ENCODE peak calls at places on chromosome 2, in four cellular contexts. One of them, this sample, is unnamed.
A peak's percentile ranks its signal among the peaks of the same experiment; 100 is the strongest.

GRCh38 chr2:88099798-88100488 is 27.9 kb downstream of the FABP1 start:
- DNase-seq in CD4-positive, alpha-beta T cell: no peak
- DNase-seq in GM12878: no peak
- DNase-seq in kidney epithelial cell: no peak
- DNase-seq in this sample: no peak

GRCh38 chr2:176455865-176456291 is 186.6 kb downstream of the MTX2 start:
- DNase-seq in CD4-positive, alpha-beta T cell: no peak
- DNase-seq in GM12878: no peak
- DNase-seq in kidney epithelial cell: no peak
- DNase-seq in this sample: peak; percentile 23

GRCh38 chr2:227016894-227017293 is 147.1 kb downstream of the COL4A4 start:
- DNase-seq in GM12878: no peak
- DNase-seq in CD4-positive, alpha-beta T cell: no peak
- DNase-seq in kidney epithelial cell: no peak
- DNase-seq in this sample: no peak

GRCh38 chr2:109612991-109613921 is 510 bp downstream of the SEPTIN10 start:
- DNase-seq in CD4-positive, alpha-beta T cell: no peak
- DNase-seq in kidney epithelial cell: no peak
- DNase-seq in GM12878: no peak
- DNase-seq in this sample: no peak

GRCh38 chr2:152715854-152716428 is 1.3 kb downstream of the PRPF40A start:
- DNase-seq in GM12878: no peak
- DNase-seq in CD4-positive, alpha-beta T cell: no peak
- DNase-seq in kidney epithelial cell: no peak
- DNase-seq in this sample: no peak

GRCh38 chr2:235026649-235027557 is 75.1 kb downstream of the SH3BP4 start:
- DNase-seq in kidney epithelial cell: no peak
- DNase-seq in CD4-positive, alpha-beta T cell: no peak
- DNase-seq in GM12878: no peak
- DNase-seq in this sample: peak; percentile 95

GRCh38 chr2:223051580-223052375 is at the start of gene KCNE4:
- DNase-seq in GM12878: no peak
- DNase-seq in CD4-positive, alpha-beta T cell: no peak
- DNase-seq in kidney epithelial cell: no peak
- DNase-seq in this sample: no peak

GRCh38 chr2:54457326-54458023 is 1.3 kb downstream of the SPTBN1 start:
- DNase-seq in kidney epithelial cell: no peak
- DNase-seq in CD4-positive, alpha-beta T cell: no peak
- DNase-seq in GM12878: no peak
- DNase-seq in this sample: no peak

GRCh38 chr2:173355132-173355865 is 627 bp downstream of the CDCA7 start:
- DNase-seq in kidney epithelial cell: no peak
- DNase-seq in CD4-positive, alpha-beta T cell: no peak
- DNase-seq in GM12878: no peak
- DNase-seq in this sample: peak; percentile 19

GRCh38 chr2:127968610-127969339 is 59.1 kb downstream of the SAP130 start:
- DNase-seq in kidney epithelial cell: no peak
- DNase-seq in GM12878: no peak
- DNase-seq in CD4-positive, alpha-beta T cell: no peak
- DNase-seq in this sample: no peak

GRCh38 chr2:184597996-184598312 is 375 bp upstream of the ZNF804A start:
- DNase-seq in GM12878: no peak
- DNase-seq in CD4-positive, alpha-beta T cell: no peak
- DNase-seq in kidney epithelial cell: no peak
- DNase-seq in this sample: no peak

GRCh38 chr2:166373951-166374350 is 1.8 kb downstream of the SCN9A start:
- DNase-seq in kidney epithelial cell: peak; percentile 34
- DNase-seq in GM12878: no peak
- DNase-seq in CD4-positive, alpha-beta T cell: no peak
- DNase-seq in this sample: no peak

GRCh38 chr2:126527836-126528490 is 128.0 kb upstream of the GYPC start:
- DNase-seq in CD4-positive, alpha-beta T cell: peak; percentile 72
- DNase-seq in kidney epithelial cell: no peak
- DNase-seq in GM12878: peak; percentile 11
- DNase-seq in this sample: peak; percentile 38

GRCh38 chr2:240469747-240470146 is 34.3 kb downstream of the GPC1 start:
- DNase-seq in kidney epithelial cell: no peak
- DNase-seq in CD4-positive, alpha-beta T cell: no peak
- DNase-seq in GM12878: no peak
- DNase-seq in this sample: peak; percentile 10

GRCh38 chr2:203097735-203098134 is 83.1 kb downstream of the NBEAL1 start:
- DNase-seq in kidney epithelial cell: no peak
- DNase-seq in GM12878: no peak
- DNase-seq in CD4-positive, alpha-beta T cell: no peak
- DNase-seq in this sample: no peak

GRCh38 chr2:173884403-173884802 is 80.8 kb downstream of the SP3 start:
- DNase-seq in kidney epithelial cell: no peak
- DNase-seq in CD4-positive, alpha-beta T cell: peak; percentile 24
- DNase-seq in GM12878: no peak
- DNase-seq in this sample: no peak

GRCh38 chr2:203732072-203732952 is 25.9 kb downstream of the CD28 start:
- DNase-seq in GM12878: no peak
- DNase-seq in kidney epithelial cell: no peak
- DNase-seq in CD4-positive, alpha-beta T cell: no peak
- DNase-seq in this sample: no peak

GRCh38 chr2:193580176-193580950 is 1385.6 kb upstream of the TMEFF2 start:
- DNase-seq in GM12878: no peak
- DNase-seq in CD4-positive, alpha-beta T cell: no peak
- DNase-seq in kidney epithelial cell: no peak
- DNase-seq in this sample: no peak

GRCh38 chr2:237351046-237351445 is 62.9 kb downstream of the COL6A3 start:
- DNase-seq in kidney epithelial cell: no peak
- DNase-seq in GM12878: no peak
- DNase-seq in CD4-positive, alpha-beta T cell: no peak
- DNase-seq in this sample: no peak

GRCh38 chr2:28663359-28663758 is 88.3 kb upstream of the PPP1CB start:
- DNase-seq in kidney epithelial cell: no peak
- DNase-seq in CD4-positive, alpha-beta T cell: no peak
- DNase-seq in GM12878: no peak
- DNase-seq in this sample: no peak

GRCh38 chr2:239308696-239309397 is 92.0 kb downstream of the HDAC4 start:
- DNase-seq in GM12878: no peak
- DNase-seq in CD4-positive, alpha-beta T cell: no peak
- DNase-seq in kidney epithelial cell: no peak
- DNase-seq in this sample: no peak

GRCh38 chr2:9993490-9994165 is 42.1 kb downstream of the GRHL1 start:
- DNase-seq in kidney epithelial cell: no peak
- DNase-seq in CD4-positive, alpha-beta T cell: no peak
- DNase-seq in GM12878: no peak
- DNase-seq in this sample: no peak

GRCh38 chr2:134142903-134143302 is 111.0 kb upstream of the MGAT5 start:
- DNase-seq in CD4-positive, alpha-beta T cell: no peak
- DNase-seq in kidney epithelial cell: no peak
- DNase-seq in GM12878: no peak
- DNase-seq in this sample: no peak

GRCh38 chr2:240972636-240973521 is 25.5 kb upstream of the SNED1 start:
- DNase-seq in CD4-positive, alpha-beta T cell: no peak
- DNase-seq in GM12878: no peak
- DNase-seq in kidney epithelial cell: no peak
- DNase-seq in this sample: peak; percentile 85

GRCh38 chr2:211055438-211055837 is 499.0 kb downstream of the CPS1 start:
- DNase-seq in CD4-positive, alpha-beta T cell: no peak
- DNase-seq in GM12878: no peak
- DNase-seq in kidney epithelial cell: no peak
- DNase-seq in this sample: no peak

GRCh38 chr2:224778474-224778877 is 62.3 kb upstream of the CCDC195 start:
- DNase-seq in kidney epithelial cell: peak; percentile 9
- DNase-seq in GM12878: peak; percentile 39
- DNase-seq in CD4-positive, alpha-beta T cell: peak; percentile 58
- DNase-seq in this sample: peak; percentile 35

GRCh38 chr2:73837847-73838585 is 9.3 kb downstream of the STAMBP start:
- DNase-seq in GM12878: no peak
- DNase-seq in kidney epithelial cell: no peak
- DNase-seq in CD4-positive, alpha-beta T cell: no peak
- DNase-seq in this sample: no peak

GRCh38 chr2:178177066-178177679 is 17.1 kb upstream of the OSBPL6 start:
- DNase-seq in CD4-positive, alpha-beta T cell: no peak
- DNase-seq in kidney epithelial cell: no peak
- DNase-seq in GM12878: no peak
- DNase-seq in this sample: no peak

GRCh38 chr2:232662486-232663260 is 29.3 kb downstream of the EFHD1 start:
- DNase-seq in CD4-positive, alpha-beta T cell: no peak
- DNase-seq in GM12878: no peak
- DNase-seq in kidney epithelial cell: no peak
- DNase-seq in this sample: no peak

GRCh38 chr2:83531211-83531610 is 927.9 kb downstream of the SUCLG1 start:
- DNase-seq in kidney epithelial cell: no peak
- DNase-seq in CD4-positive, alpha-beta T cell: no peak
- DNase-seq in GM12878: no peak
- DNase-seq in this sample: no peak

GRCh38 chr2:133878326-133878725 is 310.1 kb upstream of the NCKAP5 start:
- DNase-seq in CD4-positive, alpha-beta T cell: no peak
- DNase-seq in kidney epithelial cell: no peak
- DNase-seq in GM12878: no peak
- DNase-seq in this sample: no peak

GRCh38 chr2:218884519-218884918 is 3.9 kb downstream of the WNT10A start:
- DNase-seq in CD4-positive, alpha-beta T cell: no peak
- DNase-seq in GM12878: no peak
- DNase-seq in kidney epithelial cell: no peak
- DNase-seq in this sample: no peak

GRCh38 chr2:218886461-218886947 is 5.9 kb downstream of the WNT10A start:
- DNase-seq in GM12878: no peak
- DNase-seq in CD4-positive, alpha-beta T cell: no peak
- DNase-seq in kidney epithelial cell: no peak
- DNase-seq in this sample: no peak

GRCh38 chr2:218887079-218887478 is 6.4 kb downstream of the WNT10A start:
- DNase-seq in kidney epithelial cell: no peak
- DNase-seq in GM12878: no peak
- DNase-seq in CD4-positive, alpha-beta T cell: no peak
- DNase-seq in this sample: no peak

GRCh38 chr2:218883491-218884490 is 3.1 kb downstream of the WNT10A start:
- DNase-seq in kidney epithelial cell: no peak
- DNase-seq in CD4-positive, alpha-beta T cell: peak; percentile 37
- DNase-seq in GM12878: no peak
- DNase-seq in this sample: no peak

DNA sequence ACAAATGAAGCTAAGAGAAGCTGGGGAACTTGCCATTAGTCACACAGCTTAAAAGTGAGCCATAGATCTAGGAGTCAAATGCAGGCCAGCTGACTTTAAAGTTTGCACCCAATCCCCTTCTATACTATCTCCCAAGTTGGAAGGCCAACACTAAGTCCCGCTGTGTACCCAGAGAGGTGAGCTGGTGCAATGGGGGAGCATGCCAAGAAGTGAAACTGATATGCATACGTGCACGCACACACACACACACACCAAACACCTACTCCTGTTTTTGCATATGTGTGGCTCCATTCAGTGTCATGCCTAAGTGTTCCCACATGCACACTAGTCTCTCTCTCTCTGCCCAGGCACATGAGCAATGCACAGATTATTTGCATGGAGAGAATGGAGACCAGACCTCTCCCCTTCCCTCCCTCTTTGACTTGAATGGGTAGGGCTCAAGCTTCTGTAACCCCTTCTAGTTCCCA is 5.4 kb downstream of the WNT10A start:
- DNase-seq in kidney epithelial cell: no peak
- DNase-seq in GM12878: peak; percentile 98
- DNase-seq in CD4-positive, alpha-beta T cell: no peak
- DNase-seq in this sample: no peak
- H3K27me3 ChIP-seq in kidney epithelial cell: peaks cover 12% of the 10 kb centered on the region
- H3K27me3 ChIP-seq in GM12878: no peaks in the 10 kb centered on the region
- H3K27me3 ChIP-seq in CD4-positive, alpha-beta T cell: no peaks in the 10 kb centered on the region
- H3K27me3 ChIP-seq in this sample: peaks cover 1% of the 10 kb centered on the region

DNA sequence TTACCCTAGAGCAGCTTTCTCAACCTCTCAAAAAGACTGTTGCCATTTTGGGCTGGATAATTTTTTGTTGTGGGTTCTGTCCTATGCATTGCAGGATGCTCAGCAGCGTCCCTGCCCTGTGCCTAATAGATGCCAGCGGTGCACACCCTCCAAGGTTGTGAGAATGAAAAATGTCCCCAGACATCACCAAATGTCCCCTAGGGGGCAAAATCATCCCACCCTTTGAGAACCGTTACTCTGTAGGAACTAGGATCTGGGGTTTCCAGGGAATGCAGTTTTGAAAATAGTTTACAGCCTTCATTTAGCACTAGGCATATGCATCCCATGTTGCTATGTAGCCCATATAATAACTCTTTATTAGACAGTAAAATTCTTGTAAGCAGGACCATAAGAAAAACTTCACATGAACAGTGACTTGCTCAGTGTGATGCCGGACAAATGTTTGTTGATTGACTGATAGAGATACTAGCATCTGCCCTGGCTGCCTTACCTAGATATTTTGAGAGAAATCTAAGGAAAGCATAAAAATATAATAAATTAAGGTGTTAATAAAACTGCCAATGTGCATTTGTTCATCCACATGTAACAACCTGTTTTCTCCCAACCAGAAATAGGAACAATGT is 79.2 kb upstream of the EPC2 start:
- DNase-seq in kidney epithelial cell: no peak
- DNase-seq in GM12878: no peak
- DNase-seq in CD4-positive, alpha-beta T cell: no peak
- DNase-seq in this sample: no peak
- TF ChIP-seq CTCF in kidney epithelial cell: peak; percentile 15
- TF ChIP-seq CTCF in GM12878: peak; percentile 31
- TF ChIP-seq CTCF in CD4-positive, alpha-beta T cell: no peak
- TF ChIP-seq CTCF in this sample: no peak

GRCh38 chr2:47422560-47422959 is 19.6 kb downstream of the MSH2 start:
- DNase-seq in CD4-positive, alpha-beta T cell: no peak
- DNase-seq in kidney epithelial cell: no peak
- DNase-seq in GM12878: no peak
- DNase-seq in this sample: no peak
- H3K27me3 ChIP-seq in CD4-positive, alpha-beta T cell: no peaks in the 10 kb centered on the region
- H3K27me3 ChIP-seq in kidney epithelial cell: no peaks in the 10 kb centered on the region
- H3K27me3 ChIP-seq in GM12878: no peaks in the 10 kb centered on the region
- H3K27me3 ChIP-seq in this sample: no peaks in the 10 kb centered on the region

DNA sequence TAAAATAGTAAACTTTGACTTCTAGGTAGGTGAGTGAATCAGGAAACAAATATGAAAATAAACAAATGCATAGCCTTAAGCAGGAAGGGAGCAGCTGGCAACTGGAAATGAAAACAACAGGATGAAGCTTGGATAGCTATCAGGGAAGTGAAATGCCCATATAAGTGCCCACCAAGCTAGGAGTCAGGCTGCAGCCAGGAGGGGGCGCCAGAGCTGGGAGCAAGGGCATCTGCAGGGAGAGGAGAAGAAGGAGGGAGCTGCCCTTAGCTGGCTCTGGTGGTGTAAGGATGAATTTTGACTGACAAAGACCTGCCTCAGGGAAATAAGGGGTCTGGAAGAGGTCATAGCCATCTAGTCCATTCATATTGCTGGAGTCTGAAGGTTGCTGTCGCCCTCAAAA is 298.3 kb downstream of the TDRD15 start:
- DNase-seq in CD4-positive, alpha-beta T cell: no peak
- DNase-seq in GM12878: no peak
- DNase-seq in kidney epithelial cell: no peak
- DNase-seq in this sample: no peak
- TF ChIP-seq CTCF in CD4-positive, alpha-beta T cell: no peak
- TF ChIP-seq CTCF in GM12878: peak; percentile 50
- TF ChIP-seq CTCF in kidney epithelial cell: peak; percentile 48
- TF ChIP-seq CTCF in this sample: no peak

DNA sequence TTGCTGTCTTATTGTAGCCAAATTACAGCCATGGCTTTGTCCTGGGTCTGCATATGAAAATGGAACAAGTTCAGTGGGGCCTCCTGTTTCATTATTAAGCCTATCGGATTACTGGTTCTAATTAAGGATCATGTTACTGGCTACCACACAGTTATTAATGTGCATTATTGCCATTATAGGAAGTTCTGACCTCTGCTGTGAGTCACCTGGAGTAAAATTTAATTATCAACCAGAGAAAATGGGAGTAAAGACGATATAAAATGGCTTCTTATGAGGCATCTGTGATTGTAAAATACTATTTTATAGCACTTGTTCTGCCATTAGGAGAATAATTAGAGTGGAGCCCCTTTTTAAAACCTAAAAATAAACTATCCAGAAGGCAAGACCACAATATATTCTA is 143.3 kb upstream of the ITGB6 start:
- DNase-seq in CD4-positive, alpha-beta T cell: no peak
- DNase-seq in kidney epithelial cell: no peak
- DNase-seq in GM12878: no peak
- DNase-seq in this sample: no peak
- H3K27me3 ChIP-seq in CD4-positive, alpha-beta T cell: no peaks in the 10 kb centered on the region
- H3K27me3 ChIP-seq in kidney epithelial cell: no peaks in the 10 kb centered on the region
- H3K27me3 ChIP-seq in GM12878: no peaks in the 10 kb centered on the region
- H3K27me3 ChIP-seq in this sample: no peaks in the 10 kb centered on the region